ENCODE peak calls at places on chromosomes 6 and 20, in five cellular contexts. C is colonic mucosa; H is activated CD8-positive, alpha-beta T cell treated with anti-CD3 and anti-CD28 coated beads, Interleukin-2, amount 10 ng/mL, durations not matched to agents 7 days and 5 days; Q is NCI-H1417; W is ovary. L is an unnamed sample.

GRCh38 chr6:165019681-165020080 is 289.7 kb downstream of the C6orf118 start:
- DNase-seq in C (no peak), H (no peak), Q (no peak), W (no peak), L (no peak)

GRCh38 chr20:59308493-59309201 is 8.2 kb downstream of the EDN3 start:
- DNase-seq in C (peak; percentile 90), H (no peak), Q (no peak), W (no peak), L (no peak)

GRCh38 chr20:48708116-48708515 is 119.7 kb downstream of the PREX1 start:
- DNase-seq in C (no peak), H (no peak), Q (no peak), W (no peak), L (no peak)

GRCh38 chr6:158158748-158159147 is 9.3 kb downstream of the SERAC1 start:
- DNase-seq in C (no peak), H (no peak), Q (no peak), W (no peak), L (no peak)

GRCh38 chr6:33833599-33833998 is 29.8 kb upstream of the MLN start:
- DNase-seq in C (no peak), H (no peak), Q (no peak), W (no peak), L (no peak)

GRCh38 chr6:491233-491632 is 99.7 kb downstream of the IRF4 start:
- DNase-seq in C (no peak), H (peak; percentile 70), Q (no peak), W (no peak), L (no peak)

GRCh38 chr20:1838479-1839279 is 56.5 kb upstream of the SIRPA start:
- DNase-seq in C (no peak), H (no peak), Q (no peak), W (no peak), L (peak; percentile 33)

GRCh38 chr20:4875578-4876067 is 125.7 kb downstream of the SLC23A2 start:
- DNase-seq in C (no peak), H (no peak), Q (peak; percentile 98), W (no peak), L (peak; percentile 97)

GRCh38 chr6:167668019-167668753 is 158.5 kb upstream of the AFDN start:
- DNase-seq in C (peak; percentile 48), H (no peak), Q (peak; percentile 7), W (no peak), L (no peak)

GRCh38 chr20:8255945-8256632 is 124.0 kb downstream of the PLCB1 start:
- DNase-seq in C (no peak), H (no peak), Q (peak; percentile 32), W (no peak), L (no peak)

GRCh38 chr20:11080776-11081406 is 407.1 kb upstream of the JAG1 start:
- DNase-seq in C (no peak), H (no peak), Q (no peak), W (no peak), L (no peak)

GRCh38 chr20:59177266-59178250 is 13.9 kb downstream of the ZNF831 start:
- DNase-seq in C (peak; percentile 14), H (peak; percentile 63), Q (no peak), W (no peak), L (no peak)

GRCh38 chr6:139711714-139712585 is 337.5 kb upstream of the CITED2 start:
- DNase-seq in C (no peak), H (no peak), Q (no peak), W (no peak), L (no peak)

GRCh38 chr6:166465671-166466087 is 82.9 kb upstream of the MPC1 start:
- DNase-seq in C (no peak), H (no peak), Q (no peak), W (no peak), L (no peak)

GRCh38 chr6:29502597-29502996 is 14.8 kb upstream of the MAS1L start:
- DNase-seq in C (no peak), H (peak; percentile 9), Q (no peak), W (no peak), L (no peak)

GRCh38 chr20:51563597-51564332 is 21.2 kb upstream of the NFATC2 start:
- DNase-seq in C (peak; percentile 56), H (no peak), Q (peak; percentile 35), W (peak; percentile 74), L (peak; percentile 26)

GRCh38 chr20:62387993-62388635 is 1.2 kb downstream of the RPS21 start:
- DNase-seq in C (no peak), H (no peak), Q (no peak), W (no peak), L (no peak)

GRCh38 chr6:144055121-144055931 is 40.0 kb downstream of the SF3B5 start:
- DNase-seq in C (no peak), H (peak; percentile 78), Q (no peak), W (no peak), L (no peak)

GRCh38 chr6:130720076-130720475 is 107.1 kb upstream of the SMLR1 start:
- DNase-seq in C (no peak), H (no peak), Q (no peak), W (no peak), L (no peak)

GRCh38 chr6:137680678-137681346 is 186.2 kb upstream of the TNFAIP3 start:
- DNase-seq in C (no peak), H (no peak), Q (no peak), W (no peak), L (no peak)

GRCh38 chr6:169805242-169805838 is 53.9 kb downstream of the ERMARD start:
- DNase-seq in C (peak; percentile 3), H (peak; percentile 23), Q (no peak), W (no peak), L (no peak)

GRCh38 chr20:44584103-44584690 is 1.8 kb downstream of the PKIG start:
- DNase-seq in C (no peak), H (no peak), Q (no peak), W (no peak), L (no peak)

GRCh38 chr6:40807484-40807883 is 220.3 kb upstream of the LRFN2 start:
- DNase-seq in C (no peak), H (no peak), Q (no peak), W (no peak), L (no peak)

GRCh38 chr6:164927288-164928040 is 381.9 kb downstream of the C6orf118 start:
- DNase-seq in C (peak; percentile 39), H (peak; percentile 56), Q (no peak), W (peak; percentile 79), L (peak; percentile 90)

GRCh38 chr6:163712569-163712966 is 298.1 kb downstream of the QKI start:
- DNase-seq in C (no peak), H (no peak), Q (no peak), W (no peak), L (no peak)

GRCh38 chr6:56091159-56091869 is 156.1 kb downstream of the COL21A1 start:
- DNase-seq in C (no peak), H (no peak), Q (no peak), W (no peak), L (no peak)